ENCODE peak calls at places on chromosomes 1 and 21, in eight cellular contexts. W is uterus, E is astrocyte of the spinal cord, A is A549, X is transverse colon, R is PC-9, D is IMR-90, F is WTC11. M is an unnamed sample.

GRCh38 chr1:88708011-88708410 is 23.9 kb downstream of the PKN2 start:
- DNase-seq in W (no peak), E (no peak), A (no peak), X (no peak), R (no peak), D (no peak), F (no peak), M (no peak)

GRCh38 chr1:202023033-202023433 is 12.6 kb downstream of the ELF3 start:
- DNase-seq in W (no peak), E (no peak), A (no peak), X (peak; percentile 93), R (peak; percentile 97), D (no peak), F (no peak), M (no peak)

GRCh38 chr1:197620660-197621273 is 154.5 kb downstream of the DENND1B start:
- DNase-seq in W (no peak), E (no peak), A (no peak), X (no peak), R (no peak), D (no peak), F (no peak), M (no peak)

GRCh38 chr21:45588861-45589491 is 46.7 kb upstream of the SLC19A1 start:
- DNase-seq in W (no peak), E (no peak), A (no peak), X (no peak), R (no peak), D (no peak), F (no peak), M (no peak)

GRCh38 chr21:40563845-40564717 is 282.9 kb downstream of the DSCAM start:
- DNase-seq in W (no peak), E (no peak), A (no peak), X (no peak), R (no peak), D (no peak), F (no peak), M (no peak)

GRCh38 chr1:224564491-224565084 is 51.5 kb upstream of the CNIH3 start:
- DNase-seq in W (no peak), E (no peak), A (no peak), X (no peak), R (no peak), D (no peak), F (no peak), M (no peak)

GRCh38 chr1:86441581-86441980 is 17.6 kb downstream of the CLCA2 start:
- DNase-seq in W (no peak), E (no peak), A (no peak), X (peak; percentile 28), R (no peak), D (no peak), F (no peak), M (no peak)

GRCh38 chr1:90135306-90135705 is 140.4 kb downstream of the ZNF326 start:
- DNase-seq in W (no peak), E (no peak), A (no peak), X (no peak), R (no peak), D (no peak), F (no peak), M (no peak)

GRCh38 chr1:13699510-13699909 is 478 bp upstream of the PRDM2 start:
- DNase-seq in W (no peak), E (no peak), A (no peak), X (peak; percentile 20), R (no peak), D (no peak), F (no peak), M (no peak)

GRCh38 chr21:44294391-44295162 is 5.3 kb upstream of the PFKL start:
- DNase-seq in W (peak; percentile 66), E (peak; percentile 25), A (no peak), X (peak; percentile 51), R (no peak), D (peak; percentile 7), F (no peak), M (no peak)

GRCh38 chr1:45327644-45328515 is 1.2 kb downstream of the HPDL start:
- DNase-seq in W (no peak), E (no peak), A (no peak), X (peak; percentile 30), R (no peak), D (no peak), F (no peak), M (no peak)

GRCh38 chr1:15680131-15680530 is 4.0 kb upstream of the PLEKHM2 start:
- DNase-seq in W (no peak), E (peak; percentile 59), A (no peak), X (no peak), R (peak; percentile 46), D (peak; percentile 78), F (no peak), M (no peak)

GRCh38 chr1:82517586-82517985 is 716.9 kb downstream of the ADGRL2 start:
- DNase-seq in W (peak; percentile 15), E (peak; percentile 29), A (no peak), X (no peak), R (no peak), D (no peak), F (peak; percentile 40), M (no peak)

GRCh38 chr1:71490432-71490831 is 409.6 kb upstream of the ZRANB2 start:
- DNase-seq in W (no peak), E (peak; percentile 53), A (no peak), X (no peak), R (no peak), D (peak; percentile 63), F (no peak), M (no peak)

DNA sequence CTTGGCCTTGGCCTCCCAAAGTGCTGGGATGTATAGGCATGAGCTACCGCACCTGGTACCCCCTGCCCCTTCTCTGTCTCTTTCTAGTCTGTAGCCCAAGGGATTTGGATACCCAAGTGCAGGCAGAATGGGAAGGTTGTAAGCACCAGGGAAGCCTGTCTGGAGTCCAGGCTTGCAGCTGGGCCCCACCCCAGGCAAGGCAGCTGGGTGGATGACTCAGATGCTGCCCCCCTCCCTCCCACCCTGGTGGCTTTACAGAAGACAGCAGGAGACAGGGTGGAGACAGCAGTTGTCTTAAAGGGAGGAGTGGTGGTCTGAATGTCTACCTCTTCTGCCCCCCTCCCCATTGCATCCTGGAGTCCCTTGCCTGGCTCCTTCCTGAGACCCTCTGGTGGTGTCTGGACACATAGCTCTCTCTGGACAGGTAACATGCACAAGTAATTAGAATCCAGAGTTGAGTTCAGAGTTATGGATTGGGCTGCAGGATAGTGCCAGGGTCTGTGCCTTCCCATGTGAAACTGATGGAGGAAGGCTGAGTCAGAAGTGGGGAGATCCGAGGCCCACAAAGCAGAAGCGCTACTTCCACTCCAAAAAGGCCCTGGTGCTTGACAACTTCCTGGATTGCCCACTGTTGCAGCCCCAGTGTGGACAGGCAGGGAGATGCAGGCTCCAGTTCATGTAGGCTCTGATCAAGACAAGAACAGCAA is 5.1 kb downstream of the LMNA start:
- DNase-seq in W (peak; percentile 63), E (peak; percentile 84), A (no peak), X (peak; percentile 69), R (no peak), D (peak; percentile 76), F (no peak), M (no peak)
- TF ChIP-seq CTCF in W (no peak), E (no peak), A (no peak), X (no peak), R (no peak), D (no peak), F (no peak), M (no peak)

DNA sequence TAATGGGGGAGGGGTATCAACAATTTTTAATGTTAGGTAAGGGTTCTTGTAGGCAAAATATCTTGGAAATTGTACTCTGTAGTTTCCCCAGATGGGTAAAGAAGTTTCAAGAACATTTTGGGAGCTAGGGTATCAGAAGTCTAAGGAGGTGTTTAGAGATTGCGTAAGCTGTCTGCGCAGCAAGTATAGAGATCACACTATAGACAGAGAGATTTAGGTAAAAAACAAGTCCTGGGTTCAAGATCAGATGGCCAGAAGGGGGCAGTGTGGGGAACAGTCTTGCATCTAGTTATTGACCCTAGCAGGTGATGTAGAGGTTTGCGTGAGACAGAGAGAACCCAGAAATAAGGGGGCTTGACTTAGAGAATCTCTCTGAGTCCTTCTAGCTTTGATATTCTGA is 80.8 kb downstream of the S1PR1 start:
- DNase-seq in W (no peak), E (no peak), A (no peak), X (no peak), R (no peak), D (no peak), F (peak; percentile 32), M (no peak)
- TF ChIP-seq CTCF in W (no peak), E (no peak), A (no peak), X (no peak), R (no peak), D (no peak), F (peak; percentile 21), M (no peak)

GRCh38 chr1:234616644-234617043 is 6.7 kb upstream of the IRF2BP2 start:
- DNase-seq in W (no peak), E (peak; percentile 38), A (no peak), X (no peak), R (no peak), D (peak; percentile 75), F (no peak), M (no peak)

GRCh38 chr1:234618726-234619049 is 8.7 kb upstream of the IRF2BP2 start:
- DNase-seq in W (no peak), E (no peak), A (no peak), X (no peak), R (no peak), D (no peak), F (no peak), M (no peak)

GRCh38 chr1:234619071-234619480 is 9.1 kb upstream of the IRF2BP2 start:
- DNase-seq in W (no peak), E (peak; percentile 33), A (no peak), X (no peak), R (no peak), D (peak; percentile 61), F (no peak), M (no peak)

GRCh38 chr1:234617986-234618725 is 8.2 kb upstream of the IRF2BP2 start:
- DNase-seq in W (no peak), E (peak; percentile 75), A (no peak), X (no peak), R (no peak), D (peak; percentile 85), F (no peak), M (no peak)

DNA sequence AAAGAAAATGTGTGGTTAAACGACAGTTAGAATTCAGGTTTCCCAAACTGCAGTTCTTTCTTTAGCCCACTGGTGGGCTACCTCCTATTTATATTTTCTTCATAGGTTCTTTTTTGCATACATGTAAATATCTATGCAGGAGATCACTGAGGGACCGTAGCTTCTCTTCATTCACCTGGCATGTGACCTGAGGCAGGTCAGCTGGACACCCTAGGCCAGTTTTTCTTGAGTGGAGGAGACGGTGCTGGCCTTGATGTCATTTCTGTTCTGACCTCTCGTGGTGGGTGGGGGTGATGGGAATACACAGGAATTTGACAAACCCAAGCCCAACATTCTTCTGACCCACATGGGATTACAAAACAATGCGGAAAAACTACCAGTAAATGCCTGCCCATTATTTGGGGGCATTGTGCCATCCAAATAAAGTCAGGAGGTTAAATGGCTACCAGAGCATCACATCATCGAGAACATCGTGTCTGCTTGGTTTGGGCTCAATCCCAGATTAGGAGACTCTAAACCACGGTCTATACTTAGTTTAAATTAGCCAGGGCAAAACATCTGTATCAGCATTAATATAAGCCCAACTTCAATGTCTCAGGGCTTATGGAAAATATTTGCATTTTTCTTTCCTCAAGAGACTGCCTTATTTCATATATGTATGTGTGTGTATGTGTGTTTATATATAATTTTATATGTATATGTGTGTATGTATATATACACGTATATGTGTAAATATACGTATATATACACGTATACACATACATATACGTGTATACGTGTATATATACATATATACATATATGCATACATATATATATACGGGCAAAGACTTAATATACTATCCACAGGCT is 7.4 kb upstream of the IRF2BP2 start:
- DNase-seq in W (no peak), E (peak; percentile 42), A (no peak), X (no peak), R (no peak), D (no peak), F (no peak), M (no peak)
- TF ChIP-seq CTCF in W (no peak), E (peak; percentile 39), A (no peak), X (no peak), R (no peak), D (peak; percentile 19), F (no peak), M (peak; percentile 7)

GRCh38 chr1:19472174-19472573 is 13.2 kb downstream of the CAPZB start:
- DNase-seq in W (no peak), E (no peak), A (no peak), X (no peak), R (no peak), D (no peak), F (no peak), M (no peak)
- TF ChIP-seq CTCF in W (no peak), E (no peak), A (no peak), X (no peak), R (no peak), D (no peak), F (no peak), M (no peak)

M was measured in D721Med.